ENCODE peak calls at places on chromosomes 5 and 9, in five cellular contexts. F is CD8-positive, alpha-beta memory T cell; L is heart right ventricle; G is lung; P is naive thymus-derived CD4-positive, alpha-beta T cell. Y is an unnamed sample. For H3K4me1, the result is how much of the 10 kb centered on the place peaks cover.

GRCh38 chr5:53520813-53521212 is 39.6 kb upstream of the NDUFS4 start:
- DNase-seq in F (no peak), G (no peak), P (no peak), L (no peak), Y (no peak)

GRCh38 chr5:129749101-129749500 is 1.2 kb downstream of the MINAR2 start:
- DNase-seq in F (no peak), G (no peak), L (no peak), P (no peak), Y (no peak)

GRCh38 chr5:40291338-40291737 is 388.4 kb upstream of the PTGER4 start:
- DNase-seq in L (no peak), F (no peak), G (no peak), P (no peak), Y (no peak)

GRCh38 chr5:143376911-143377838 is 26.3 kb downstream of the NR3C1 start:
- DNase-seq in L (no peak), G (no peak), F (no peak), P (no peak), Y (no peak)

GRCh38 chr5:57174850-57175525 is 1.1 kb downstream of the GPBP1 start:
- DNase-seq in P (no peak), F (no peak), G (no peak), L (no peak), Y (no peak)

GRCh38 chr5:106020889-106021288 is 1649.8 kb downstream of the EFNA5 start:
- DNase-seq in F (no peak), P (no peak), L (no peak), G (no peak), Y (no peak)

GRCh38 chr5:180178516-180179398 is 30.3 kb downstream of the RASGEF1C start:
- DNase-seq in P (no peak), L (no peak), G (no peak), F (no peak), Y (no peak)

GRCh38 chr9:106878943-106879916 is 16.3 kb downstream of the ZNF462 start:
- DNase-seq in P (no peak), F (no peak), G (peak), L (peak), Y (no peak)

GRCh38 chr5:1460054-1460682 is 14.9 kb upstream of the SLC6A3 start:
- DNase-seq in G (no peak), F (no peak), P (no peak), L (no peak), Y (no peak)

GRCh38 chr5:119333421-119333851 is 22.4 kb upstream of the TNFAIP8 start:
- DNase-seq in L (no peak), P (no peak), G (no peak), F (no peak), Y (no peak)

GRCh38 chr5:139481122-139481533 is 1.4 kb downstream of the STING1 start:
- DNase-seq in P (no peak), G (peak), L (no peak), F (no peak), Y (peak)

GRCh38 chr5:1936901-1937300 is 54.2 kb upstream of the IRX4 start:
- DNase-seq in G (no peak), P (no peak), F (no peak), L (no peak), Y (no peak)

GRCh38 chr5:60517094-60517694 is 182.8 kb downstream of the DEPDC1B start:
- DNase-seq in G (no peak), L (no peak), F (no peak), P (no peak), Y (no peak)

GRCh38 chr9:91419222-91420191 is 4.1 kb downstream of the NFIL3 start:
- DNase-seq in P (no peak), G (peak), L (peak), F (no peak), Y (no peak)

GRCh38 chr5:124210106-124210918 is 536.1 kb downstream of the ZNF608 start:
- DNase-seq in L (no peak), P (no peak), F (no peak), G (no peak), Y (no peak)

GRCh38 chr9:109830587-109830986 is 50.6 kb downstream of the PALM2AKAP2 start:
- DNase-seq in G (no peak), P (no peak), L (no peak), F (no peak), Y (no peak)

GRCh38 chr9:22308177-22308576 is 138.4 kb upstream of the DMRTA1 start:
- DNase-seq in P (no peak), G (no peak), L (no peak), F (no peak), Y (no peak)

GRCh38 chr5:171806976-171807823 is 21.6 kb downstream of the SMIM23 start:
- DNase-seq in L (no peak), F (no peak), P (no peak), G (no peak), Y (no peak)

GRCh38 chr5:8258808-8259207 is 389.9 kb downstream of the MTRR start:
- DNase-seq in G (no peak), P (no peak), L (no peak), F (no peak), Y (no peak)

GRCh38 chr5:38999037-38999436 is 75.2 kb downstream of the RICTOR start:
- DNase-seq in P (no peak), G (no peak), F (no peak), L (no peak), Y (no peak)

GRCh38 chr5:173778152-173778782 is 109.9 kb upstream of the CPEB4 start:
- DNase-seq in P (no peak), F (no peak), L (no peak), G (no peak), Y (no peak)

GRCh38 chr9:83572524-83572923 is 34.3 kb upstream of the FRMD3 start:
- DNase-seq in F (no peak), G (no peak), L (no peak), P (no peak), Y (no peak)

GRCh38 chr5:170791325-170791954 is 7.9 kb downstream of the GABRP start:
- DNase-seq in P (no peak), G (peak), L (peak), F (no peak), Y (no peak)

GRCh38 chr9:113793558-113793957 is 82.6 kb upstream of the ZNF618 start:
- DNase-seq in P (no peak), L (no peak), G (no peak), F (no peak), Y (no peak)

GRCh38 chr9:109017061-109017460 is 3.8 kb upstream of the CTNNAL1 start:
- DNase-seq in P (no peak), G (no peak), L (peak), F (no peak), Y (no peak)

GRCh38 chr9:105694848-105695581 is 674 bp downstream of the TMEM38B start:
- DNase-seq in P (no peak), L (peak), G (peak), F (peak), Y (peak)

DNA sequence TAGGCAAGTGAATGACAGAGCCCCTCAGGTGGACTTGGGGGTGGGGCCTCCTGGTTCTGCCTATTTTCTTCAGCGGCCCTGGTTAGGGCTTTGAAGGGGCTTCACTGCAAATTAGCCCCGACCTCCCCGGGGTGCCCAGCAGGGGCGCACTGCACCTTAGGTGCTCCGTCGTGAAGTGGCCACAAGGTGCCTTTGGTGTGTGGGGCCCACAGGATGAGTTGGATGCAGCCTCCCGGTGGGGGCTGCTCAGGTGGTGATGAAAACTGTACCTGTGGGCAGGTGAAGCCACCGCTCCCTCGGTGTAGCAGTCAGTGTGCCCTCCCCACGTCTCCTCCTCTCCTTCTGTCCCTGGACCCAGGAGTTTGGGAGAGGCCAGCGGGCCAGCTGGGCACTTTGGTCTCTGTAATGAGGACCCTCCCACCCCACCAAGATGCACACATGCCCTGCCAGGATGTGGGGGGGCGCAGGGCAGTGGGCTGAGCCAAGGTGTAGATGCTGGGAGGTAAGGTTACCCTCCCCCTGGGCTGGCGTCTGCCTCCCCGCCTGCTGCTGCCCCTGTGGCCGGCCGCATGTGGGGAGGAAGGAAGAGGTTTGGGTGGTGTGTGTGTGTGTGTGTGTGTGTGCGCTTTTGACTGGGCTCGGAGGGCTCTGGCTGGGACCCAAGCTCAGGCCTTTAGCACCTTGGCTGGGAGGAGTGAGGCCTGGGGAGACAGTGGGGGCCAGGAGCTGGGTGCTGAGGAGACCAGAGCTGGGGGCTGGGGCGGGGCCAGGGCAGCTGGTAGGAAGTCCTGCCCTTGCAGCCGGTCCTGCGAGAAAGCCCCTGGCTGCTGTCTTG is 55.6 kb downstream of the RXRA start:
- DNase-seq in G (no peak), L (peak), F (peak), P (no peak), Y (peak)
- H3K4me1 ChIP-seq in G (half or more), L (half or more), F (under half), P (under half), Y (under half)

GRCh38 chr9:99112750-99113417 is 8.0 kb downstream of the TGFBR1 start:
- DNase-seq in P (peak), G (no peak), F (peak), L (no peak), Y (peak)
- H3K4me1 ChIP-seq in P (half or more), G (under half), F (half or more), L (half or more), Y (under half)

GRCh38 chr9:73125651-73126050 is 26.0 kb upstream of the ANXA1 start:
- DNase-seq in F (no peak), G (no peak), L (no peak), P (no peak), Y (no peak)

GRCh38 chr9:73116880-73117279 is 34.8 kb upstream of the ANXA1 start:
- DNase-seq in L (no peak), F (no peak), G (no peak), P (no peak), Y (no peak)

GRCh38 chr9:73118297-73118696 is 33.4 kb upstream of the ANXA1 start:
- DNase-seq in P (no peak), L (no peak), G (no peak), F (no peak), Y (no peak)

GRCh38 chr9:73118898-73119554 is 32.6 kb upstream of the ANXA1 start:
- DNase-seq in L (no peak), F (no peak), G (no peak), P (no peak), Y (no peak)

GRCh38 chr9:73121375-73121935 is 30.2 kb upstream of the ANXA1 start:
- DNase-seq in P (no peak), L (no peak), F (no peak), G (no peak), Y (no peak)
- H3K4me1 ChIP-seq in P (under half), L (under half), F (under half), G (under half), Y (under half)

GRCh38 chr9:133386338-133386737 is 10.2 kb downstream of the STKLD1 start:
- DNase-seq in P (no peak), G (no peak), F (no peak), L (no peak), Y (no peak)
- H3K4me1 ChIP-seq in P (under half), G (under half), F (under half), L (under half), Y (under half)

GRCh38 chr5:6728011-6728794 is 15.0 kb downstream of the TENT4A start:
- DNase-seq in L (no peak), P (no peak), G (no peak), F (no peak), Y (no peak)

GRCh38 chr5:6730407-6730806 is 17.2 kb downstream of the TENT4A start:
- DNase-seq in F (no peak), P (no peak), L (no peak), G (no peak), Y (no peak)

GRCh38 chr5:6727231-6727630 is 14.0 kb downstream of the TENT4A start:
- DNase-seq in L (no peak), G (no peak), P (no peak), F (no peak), Y (no peak)

GRCh38 chr5:6729400-6730310 is 16.4 kb downstream of the TENT4A start:
- DNase-seq in L (no peak), F (peak), G (no peak), P (peak), Y (no peak)

GRCh38 chr5:6728795-6729183 is 15.6 kb downstream of the TENT4A start:
- DNase-seq in L (no peak), F (no peak), P (no peak), G (no peak), Y (no peak)
- H3K4me1 ChIP-seq in L (half or more), F (half or more), P (under half), G (under half), Y (under half)

DNA sequence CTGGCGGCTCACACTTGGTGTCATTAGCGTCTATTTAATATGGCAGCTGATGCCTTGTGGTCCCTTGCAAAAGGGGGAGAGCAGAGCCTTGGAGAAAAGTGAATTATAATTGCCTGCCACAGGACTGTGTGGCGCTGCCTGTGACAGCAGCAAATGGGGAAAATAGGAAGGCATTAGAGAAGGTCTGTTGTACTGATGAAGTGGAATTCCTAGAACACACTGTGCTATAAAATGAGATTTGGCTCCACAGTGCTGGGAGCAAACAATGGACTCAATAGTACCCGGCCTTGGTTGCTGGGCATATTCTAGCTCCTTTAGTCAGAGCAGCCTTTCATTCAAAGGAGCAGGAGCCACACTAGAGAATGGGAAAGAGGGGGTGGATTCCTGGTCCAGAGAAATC is 21.3 kb downstream of the SEMA6A start:
- DNase-seq in F (no peak), L (no peak), P (no peak), G (no peak), Y (no peak)
- H3K4me1 ChIP-seq in F (under half), L (under half), P (under half), G (under half), Y (under half)

GRCh38 chr9:93577940-93578682 is 1.7 kb downstream of the PHF2 start:
- DNase-seq in P (no peak), L (no peak), F (no peak), G (no peak), Y (no peak)
- H3K4me1 ChIP-seq in P (under half), L (half or more), F (under half), G (under half), Y (under half)

GRCh38 chr5:150509992-150510391 is 2.1 kb downstream of the NDST1 start:
- DNase-seq in G (no peak), L (no peak), F (no peak), P (no peak), Y (no peak)
- H3K4me1 ChIP-seq in G (half or more), L (half or more), F (under half), P (under half), Y (under half)

GRCh38 chr9:133115604-133116345 is 5.3 kb downstream of the RALGDS start:
- DNase-seq in F (no peak), G (no peak), P (no peak), L (no peak), Y (no peak)
- H3K4me1 ChIP-seq in F (half or more), G (half or more), P (half or more), L (half or more), Y (half or more)

Y was measured in effector memory CD4-positive, alpha-beta T cell.